ENCODE peak calls at places on chromosomes 4 and X, in four cellular contexts. One of them, this sample, is unnamed.

GRCh38 chr4:84498203-84499026 is 677 bp downstream of the NKX6-1 start:
- DNase-seq in NCI-H1092 treated with DMSO at 0.1 percent for 48 hours: no peak
- DNase-seq in smooth muscle cell of the brain vasculature: no peak
- DNase-seq in DMS153: no peak
- DNase-seq in this sample: no peak

GRCh38 chr4:118206627-118207026 is 146.2 kb downstream of the PRSS12 start:
- DNase-seq in NCI-H1092 treated with DMSO at 0.1 percent for 48 hours: no peak
- DNase-seq in smooth muscle cell of the brain vasculature: no peak
- DNase-seq in DMS153: no peak
- DNase-seq in this sample: no peak

GRCh38 chr4:107760281-107760947 is 40.4 kb upstream of the PAPSS1 start:
- DNase-seq in NCI-H1092 treated with DMSO at 0.1 percent for 48 hours: no peak
- DNase-seq in smooth muscle cell of the brain vasculature: no peak
- DNase-seq in DMS153: no peak
- DNase-seq in this sample: no peak

GRCh38 chr4:69589884-69590283 is 49.6 kb downstream of the UGT2A2 start:
- DNase-seq in NCI-H1092 treated with DMSO at 0.1 percent for 48 hours: no peak
- DNase-seq in smooth muscle cell of the brain vasculature: no peak
- DNase-seq in DMS153: no peak
- DNase-seq in this sample: no peak

GRCh38 chrX:102042706-102043325 is 82.7 kb upstream of the TCEAL2 start:
- DNase-seq in NCI-H1092 treated with DMSO at 0.1 percent for 48 hours: no peak
- DNase-seq in smooth muscle cell of the brain vasculature: no peak
- DNase-seq in DMS153: no peak
- DNase-seq in this sample: no peak

GRCh38 chr4:98673978-98674377 is 15.6 kb upstream of the TSPAN5 start:
- DNase-seq in NCI-H1092 treated with DMSO at 0.1 percent for 48 hours: no peak
- DNase-seq in smooth muscle cell of the brain vasculature: no peak
- DNase-seq in DMS153: no peak
- DNase-seq in this sample: no peak

GRCh38 chr4:108058685-108059440 is 69.2 kb downstream of the HADH start:
- DNase-seq in NCI-H1092 treated with DMSO at 0.1 percent for 48 hours: no peak
- DNase-seq in smooth muscle cell of the brain vasculature: no peak
- DNase-seq in DMS153: peak; percentile 41
- DNase-seq in this sample: no peak

GRCh38 chr4:749771-750666 is 44.4 kb downstream of the PCGF3 start:
- DNase-seq in NCI-H1092 treated with DMSO at 0.1 percent for 48 hours: no peak
- DNase-seq in smooth muscle cell of the brain vasculature: peak; percentile 64
- DNase-seq in DMS153: no peak
- DNase-seq in this sample: no peak

GRCh38 chr4:156635046-156635445 is 336.6 kb downstream of the PDGFC start:
- DNase-seq in NCI-H1092 treated with DMSO at 0.1 percent for 48 hours: no peak
- DNase-seq in smooth muscle cell of the brain vasculature: no peak
- DNase-seq in DMS153: no peak
- DNase-seq in this sample: no peak

GRCh38 chrX:100316987-100317386 is 93.1 kb downstream of the PCDH19 start:
- DNase-seq in NCI-H1092 treated with DMSO at 0.1 percent for 48 hours: peak; percentile 24
- DNase-seq in smooth muscle cell of the brain vasculature: no peak
- DNase-seq in DMS153: no peak
- DNase-seq in this sample: no peak

GRCh38 chr4:39166177-39166576 is 16.2 kb upstream of the WDR19 start:
- DNase-seq in NCI-H1092 treated with DMSO at 0.1 percent for 48 hours: no peak
- DNase-seq in smooth muscle cell of the brain vasculature: no peak
- DNase-seq in DMS153: no peak
- DNase-seq in this sample: no peak

GRCh38 chr4:184514121-184514988 is 40.0 kb upstream of the IRF2 start:
- DNase-seq in NCI-H1092 treated with DMSO at 0.1 percent for 48 hours: no peak
- DNase-seq in smooth muscle cell of the brain vasculature: peak; percentile 61
- DNase-seq in DMS153: no peak
- DNase-seq in this sample: no peak

GRCh38 chrX:120642871-120643270 is 13.0 kb upstream of the C1GALT1C1 start:
- DNase-seq in NCI-H1092 treated with DMSO at 0.1 percent for 48 hours: no peak
- DNase-seq in smooth muscle cell of the brain vasculature: no peak
- DNase-seq in DMS153: no peak
- DNase-seq in this sample: no peak

GRCh38 chr4:25449270-25449669 is 72.2 kb downstream of the ANAPC4 start:
- DNase-seq in NCI-H1092 treated with DMSO at 0.1 percent for 48 hours: no peak
- DNase-seq in smooth muscle cell of the brain vasculature: no peak
- DNase-seq in DMS153: no peak
- DNase-seq in this sample: no peak

GRCh38 chr4:186948361-186949291 is 225.0 kb upstream of the FAT1 start:
- DNase-seq in NCI-H1092 treated with DMSO at 0.1 percent for 48 hours: peak; percentile 3
- DNase-seq in smooth muscle cell of the brain vasculature: no peak
- DNase-seq in DMS153: no peak
- DNase-seq in this sample: no peak

GRCh38 chr4:62806786-62807185 is 1602.5 kb downstream of the TECRL start:
- DNase-seq in NCI-H1092 treated with DMSO at 0.1 percent for 48 hours: no peak
- DNase-seq in smooth muscle cell of the brain vasculature: no peak
- DNase-seq in DMS153: no peak
- DNase-seq in this sample: no peak

GRCh38 chr4:7367894-7368293 is 66.8 kb downstream of the PSAPL1 start:
- DNase-seq in NCI-H1092 treated with DMSO at 0.1 percent for 48 hours: peak; percentile 52
- DNase-seq in smooth muscle cell of the brain vasculature: no peak
- DNase-seq in DMS153: no peak
- DNase-seq in this sample: no peak

GRCh38 chrX:1231850-1232505 is 19.5 kb upstream of the CRLF2 start:
- DNase-seq in NCI-H1092 treated with DMSO at 0.1 percent for 48 hours: no peak
- DNase-seq in smooth muscle cell of the brain vasculature: no peak
- DNase-seq in DMS153: no peak
- DNase-seq in this sample: no peak

GRCh38 chr4:26303008-26303407 is 17.8 kb upstream of the RBPJ start:
- DNase-seq in NCI-H1092 treated with DMSO at 0.1 percent for 48 hours: no peak
- DNase-seq in smooth muscle cell of the brain vasculature: no peak
- DNase-seq in DMS153: no peak
- DNase-seq in this sample: no peak

This sample was measured in glomerular endothelial cell.